ENCODE peak calls at places on chromosomes 4 and X, in four cellular contexts. C is A549, K is K562, T is GM12878. E is an unnamed sample.

GRCh38 chr4:41203841-41204240 is 10.5 kb downstream of the APBB2 start:
- DNase-seq in C (no peak), K (no peak), T (no peak), E (no peak)

GRCh38 chrX:135698924-135699323 is 14.5 kb upstream of the CT45A1 start:
- DNase-seq in C (no peak), K (no peak), T (no peak), E (no peak)

GRCh38 chr4:17771284-17771908 is 10.0 kb downstream of the FAM184B start:
- DNase-seq in C (no peak), K (no peak), T (no peak), E (no peak)

GRCh38 chr4:183905593-183906485 is 732 bp downstream of the STOX2 start:
- DNase-seq in C (peak; percentile 26), K (no peak), T (no peak), E (peak; percentile 93)

GRCh38 chr4:119310826-119311225 is 11.1 kb downstream of the FABP2 start:
- DNase-seq in C (no peak), K (no peak), T (no peak), E (no peak)

GRCh38 chr4:162115323-162115722 is 48.5 kb downstream of the FSTL5 start:
- DNase-seq in C (no peak), K (no peak), T (no peak), E (no peak)

GRCh38 chr4:148216866-148217814 is 225.1 kb downstream of the NR3C2 start:
- DNase-seq in C (no peak), K (no peak), T (peak; percentile 41), E (no peak)

GRCh38 chrX:100353326-100353725 is 56.7 kb downstream of the PCDH19 start:
- DNase-seq in C (no peak), K (no peak), T (no peak), E (no peak)

GRCh38 chr4:132839070-132839469 is 310.0 kb upstream of the PCDH10 start:
- DNase-seq in C (no peak), K (no peak), T (no peak), E (no peak)

GRCh38 chrX:149040873-149041535 is 464.1 kb downstream of the IDS start:
- DNase-seq in C (peak; percentile 6), K (no peak), T (no peak), E (no peak)

GRCh38 chr4:181968371-181968770 is 274.8 kb upstream of the TENM3 start:
- DNase-seq in C (no peak), K (no peak), T (no peak), E (no peak)

GRCh38 chr4:59818656-59819055 is 1381.5 kb upstream of the ADGRL3 start:
- DNase-seq in C (peak; percentile 1), K (no peak), T (peak; percentile 15), E (no peak)

GRCh38 chrX:136157187-136157586 is 9.9 kb downstream of the FHL1 start:
- DNase-seq in C (no peak), K (no peak), T (no peak), E (no peak)

GRCh38 chr4:147965056-147965455 is 233.2 kb downstream of the ARHGAP10 start:
- DNase-seq in C (no peak), K (no peak), T (no peak), E (no peak)

GRCh38 chr4:7328162-7328912 is 106.4 kb downstream of the PSAPL1 start:
- DNase-seq in C (no peak), K (no peak), T (no peak), E (no peak)

GRCh38 chr4:3323071-3323481 is 30.3 kb downstream of the RGS12 start:
- DNase-seq in C (no peak), K (no peak), T (no peak), E (no peak)

GRCh38 chr4:3324093-3324815 is 31.4 kb downstream of the RGS12 start:
- DNase-seq in C (no peak), K (peak; percentile 46), T (no peak), E (peak; percentile 78)

GRCh38 chr4:3321295-3321889 is 28.6 kb downstream of the RGS12 start:
- DNase-seq in C (no peak), K (no peak), T (no peak), E (no peak)

GRCh38 chr4:3320361-3321023 is 27.7 kb downstream of the RGS12 start:
- DNase-seq in C (no peak), K (no peak), T (no peak), E (no peak)

DNA sequence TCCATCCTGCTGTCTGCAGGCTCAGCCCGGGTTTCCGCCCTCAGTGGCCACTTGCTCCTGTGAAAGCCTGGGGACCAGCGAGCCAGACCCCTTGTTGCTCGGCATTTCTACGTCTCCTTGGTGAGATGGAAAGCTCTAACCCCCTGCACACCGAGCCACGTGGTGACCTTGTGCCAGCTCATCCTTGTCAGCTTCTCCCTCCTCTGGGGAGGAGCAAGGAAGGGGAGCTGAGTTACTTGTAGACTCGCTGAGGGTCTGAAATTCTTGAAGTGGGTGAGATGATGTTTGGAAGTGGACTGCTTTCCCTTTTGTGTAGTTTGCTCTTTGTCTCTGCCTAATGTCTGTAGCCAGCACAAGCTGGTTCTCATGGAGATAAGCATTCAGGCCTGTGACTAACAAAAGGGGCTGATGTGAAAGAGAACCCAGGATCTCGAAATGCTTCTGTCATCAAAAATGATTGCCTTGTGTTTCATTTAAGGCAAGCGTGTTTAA is 29.3 kb downstream of the RGS12 start:
- DNase-seq in C (no peak), K (no peak), T (no peak), E (no peak)
- TF ChIP-seq ESRRA in C (no peak), K (no peak), T (no peak), E (no peak)

DNA sequence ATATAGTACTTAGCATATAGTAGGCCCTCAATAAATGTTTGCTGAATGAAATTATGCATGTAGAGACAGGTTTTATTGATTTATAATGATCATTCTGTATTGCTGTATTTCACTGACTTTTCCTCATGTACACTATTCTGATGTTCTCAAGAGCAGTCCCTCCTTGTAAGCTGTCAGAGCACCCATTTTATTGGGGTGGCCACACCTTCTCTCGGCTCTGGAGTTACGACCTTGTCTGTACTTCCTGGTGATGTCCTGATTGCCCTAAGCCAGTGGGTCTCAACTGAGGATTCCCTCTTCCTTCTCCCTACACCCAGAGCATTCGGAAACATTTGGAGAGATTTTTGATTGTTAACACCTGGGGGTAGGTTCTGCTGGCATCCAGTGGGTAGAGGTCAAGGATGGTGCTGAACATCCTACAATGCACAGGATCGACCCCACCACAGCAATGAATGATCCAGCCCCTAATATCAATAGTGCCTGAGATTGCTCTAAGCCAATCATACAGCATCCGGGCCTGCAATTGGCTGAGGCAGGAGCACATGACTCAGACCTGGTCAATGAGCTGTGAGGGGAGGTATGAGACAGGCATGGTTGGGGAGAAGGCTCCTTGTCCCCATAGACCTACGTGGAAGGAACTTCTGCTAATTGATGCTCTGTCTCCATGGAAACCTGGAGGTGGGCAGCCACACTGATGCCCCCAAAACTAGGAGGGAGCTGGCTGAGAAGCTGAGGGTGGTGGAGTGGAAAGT is 58.8 kb downstream of the CLDN34 start:
- DNase-seq in C (no peak), K (no peak), T (no peak), E (no peak)
- TF ChIP-seq ESRRA in C (no peak), K (no peak), T (no peak), E (no peak)

GRCh38 chr4:8410066-8410600 is 30.4 kb downstream of the ACOX3 start:
- DNase-seq in C (no peak), K (no peak), T (no peak), E (no peak)
- TF ChIP-seq ESRRA in C (no peak), K (no peak), T (no peak), E (no peak)

GRCh38 chrX:80511969-80512760 is 91.9 kb downstream of the TENT5D start:
- DNase-seq in C (no peak), K (peak; percentile 63), T (no peak), E (no peak)

GRCh38 chrX:80512924-80513323 is 92.7 kb downstream of the TENT5D start:
- DNase-seq in C (no peak), K (no peak), T (no peak), E (no peak)

DNA sequence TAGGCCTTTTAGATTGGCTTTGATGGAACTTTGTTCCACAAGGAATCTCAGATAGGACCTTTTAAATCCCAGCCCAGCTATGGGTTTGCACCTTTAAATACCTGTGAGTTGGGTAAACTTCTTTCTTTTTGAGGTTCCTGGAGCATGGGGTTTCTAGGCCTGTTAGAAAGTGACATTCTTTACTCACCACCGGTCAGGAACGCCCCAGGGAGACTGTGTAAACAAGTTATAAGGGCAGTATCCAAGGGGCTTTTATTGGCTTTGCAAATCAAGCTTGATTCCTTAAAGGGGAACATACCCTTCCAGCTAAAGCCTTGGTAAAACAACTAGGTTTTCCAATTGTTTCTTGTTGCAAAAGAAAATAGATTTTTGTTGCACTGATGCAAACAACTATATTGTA is 93.4 kb downstream of the TENT5D start:
- DNase-seq in C (no peak), K (no peak), T (no peak), E (no peak)
- TF ChIP-seq ESRRA in C (no peak), K (no peak), T (no peak), E (no peak)

GRCh38 chr4:145899886-145900466 is 38.6 kb downstream of the ZNF827 start:
- DNase-seq in C (no peak), K (no peak), T (no peak), E (no peak)
- TF ChIP-seq ESRRA in C (no peak), K (no peak), T (no peak), E (no peak)

DNA sequence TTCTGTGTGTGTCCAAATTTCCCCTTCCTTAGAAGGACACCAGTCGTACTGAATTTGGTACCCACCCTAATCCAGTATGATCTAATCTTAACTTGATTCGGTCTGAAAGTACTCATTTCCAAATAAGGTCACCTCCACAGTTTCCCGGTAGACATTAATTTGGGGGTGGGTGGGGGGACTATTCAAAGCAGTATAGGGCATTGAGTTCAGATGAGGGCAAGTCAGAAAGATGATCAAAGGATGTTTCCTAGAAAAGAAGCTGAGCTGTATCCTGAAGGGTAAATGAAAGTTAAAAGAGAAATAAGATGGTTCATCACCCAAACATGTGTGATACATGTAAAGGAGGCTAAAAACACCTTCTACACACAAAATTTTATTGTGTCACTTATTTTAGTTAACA is 42.0 kb upstream of the SCRG1 start:
- DNase-seq in C (no peak), K (no peak), T (no peak), E (no peak)
- TF ChIP-seq ESRRA in C (no peak), K (no peak), T (no peak), E (no peak)

GRCh38 chr4:106584590-106584989 is 216.0 kb upstream of the GIMD1 start:
- DNase-seq in C (no peak), K (no peak), T (no peak), E (no peak)
- TF ChIP-seq ESRRA in C (no peak), K (no peak), T (no peak), E (no peak)

GRCh38 chr4:128583753-128584712 is 225.5 kb upstream of the JADE1 start:
- DNase-seq in C (no peak), K (no peak), T (no peak), E (no peak)
- TF ChIP-seq ESRRA in C (no peak), K (no peak), T (no peak), E (no peak)

DNA sequence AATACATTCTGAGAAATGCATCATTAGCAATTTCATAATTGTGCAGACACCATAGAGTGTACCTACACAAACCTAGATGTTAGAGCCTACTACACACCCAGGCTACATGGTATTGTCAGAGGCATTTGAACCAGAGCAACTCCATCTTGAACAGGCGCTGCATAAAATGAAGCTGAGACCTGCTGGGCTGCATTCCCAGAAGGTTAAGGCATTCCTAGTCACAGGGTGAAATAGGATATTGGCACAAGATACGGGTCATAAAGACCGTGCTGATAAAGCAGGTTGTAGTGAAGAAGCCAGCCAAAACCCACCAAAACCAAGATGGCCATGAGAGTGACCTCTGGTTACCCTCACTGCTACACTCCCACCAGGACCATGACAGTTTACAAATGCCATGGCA is 116.4 kb downstream of the LARP7 start:
- DNase-seq in C (no peak), K (no peak), T (no peak), E (no peak)
- TF ChIP-seq ESRRA in C (no peak), K (no peak), T (no peak), E (no peak)

GRCh38 chr4:139245590-139245989 is 34.4 kb downstream of the MGARP start:
- DNase-seq in C (no peak), K (no peak), T (no peak), E (no peak)
- TF ChIP-seq ESRRA in C (no peak), K (no peak), T (no peak), E (no peak)